ENCODE peak calls at places on chromosomes 1 and 21, in four cellular contexts. One of them, this sample, is unnamed.
A peak's percentile ranks its signal among the peaks of the same experiment; 100 is the strongest.

GRCh38 chr1:118978914-118979701 is 9.0 kb downstream of the TBX15 start:
- DNase-seq in neural progenitor cell: peak; percentile 55
- DNase-seq in ascending aorta: no peak
- DNase-seq in mammary epithelial cell: no peak
- DNase-seq in this sample: no peak

GRCh38 chr1:112904071-112904830 is 51.7 kb downstream of the SLC16A1 start:
- DNase-seq in neural progenitor cell: no peak
- DNase-seq in ascending aorta: no peak
- DNase-seq in mammary epithelial cell: peak; percentile 98
- DNase-seq in this sample: no peak

GRCh38 chr1:221961532-221962292 is 219.8 kb upstream of the DUSP10 start:
- DNase-seq in neural progenitor cell: no peak
- DNase-seq in ascending aorta: no peak
- DNase-seq in mammary epithelial cell: peak; percentile 86
- DNase-seq in this sample: peak; percentile 59

GRCh38 chr21:39088831-39089380 is 94.3 kb downstream of the PSMG1 start:
- DNase-seq in neural progenitor cell: no peak
- DNase-seq in ascending aorta: peak; percentile 71
- DNase-seq in mammary epithelial cell: peak; percentile 61
- DNase-seq in this sample: no peak

GRCh38 chr1:26410706-26411623 is at the start of gene LIN28A:
- DNase-seq in neural progenitor cell: peak; percentile 63
- DNase-seq in ascending aorta: no peak
- DNase-seq in mammary epithelial cell: no peak
- DNase-seq in this sample: no peak

GRCh38 chr1:201898992-201899391 is 10.3 kb downstream of the SHISA4 start:
- DNase-seq in neural progenitor cell: no peak
- DNase-seq in ascending aorta: no peak
- DNase-seq in mammary epithelial cell: no peak
- DNase-seq in this sample: no peak

GRCh38 chr1:16938351-16939321 is 16.9 kb downstream of the CROCC start:
- DNase-seq in neural progenitor cell: peak; percentile 69
- DNase-seq in ascending aorta: no peak
- DNase-seq in mammary epithelial cell: no peak
- DNase-seq in this sample: no peak

GRCh38 chr1:182069028-182069466 is 7.5 kb upstream of the ZNF648 start:
- DNase-seq in neural progenitor cell: peak; percentile 87
- DNase-seq in ascending aorta: no peak
- DNase-seq in mammary epithelial cell: peak; percentile 56
- DNase-seq in this sample: no peak

GRCh38 chr1:202221911-202222909 is 28.6 kb downstream of the LGR6 start:
- DNase-seq in neural progenitor cell: no peak
- DNase-seq in ascending aorta: no peak
- DNase-seq in mammary epithelial cell: peak; percentile 78
- DNase-seq in this sample: no peak

GRCh38 chr1:168637350-168637991 is 61.1 kb downstream of the XCL1 start:
- DNase-seq in neural progenitor cell: peak; percentile 76
- DNase-seq in ascending aorta: no peak
- DNase-seq in mammary epithelial cell: peak; percentile 39
- DNase-seq in this sample: no peak

GRCh38 chr1:241593186-241593585 is 47.0 kb downstream of the CHML start:
- DNase-seq in neural progenitor cell: no peak
- DNase-seq in ascending aorta: no peak
- DNase-seq in mammary epithelial cell: peak; percentile 67
- DNase-seq in this sample: no peak

GRCh38 chr1:7549277-7549676 is 221.8 kb upstream of the VAMP3 start:
- DNase-seq in neural progenitor cell: no peak
- DNase-seq in ascending aorta: no peak
- DNase-seq in mammary epithelial cell: peak; percentile 89
- DNase-seq in this sample: peak; percentile 89

GRCh38 chr21:45981641-45982255 is at the start of gene COL6A1:
- DNase-seq in neural progenitor cell: peak; percentile 88
- DNase-seq in ascending aorta: no peak
- DNase-seq in mammary epithelial cell: peak; percentile 24
- DNase-seq in this sample: no peak

GRCh38 chr21:18832950-18833349 is 429.4 kb upstream of the TMPRSS15 start:
- DNase-seq in neural progenitor cell: no peak
- DNase-seq in ascending aorta: no peak
- DNase-seq in mammary epithelial cell: peak; percentile 44
- DNase-seq in this sample: peak; percentile 23

GRCh38 chr1:58755468-58755872 is 28.4 kb downstream of the JUN start:
- DNase-seq in neural progenitor cell: no peak
- DNase-seq in ascending aorta: peak; percentile 78
- DNase-seq in mammary epithelial cell: peak; percentile 98
- DNase-seq in this sample: peak; percentile 95

GRCh38 chr1:117838911-117839310 is 90.5 kb downstream of the GDAP2 start:
- DNase-seq in neural progenitor cell: no peak
- DNase-seq in ascending aorta: no peak
- DNase-seq in mammary epithelial cell: peak; percentile 35
- DNase-seq in this sample: no peak

GRCh38 chr1:191498318-191498717 is 659.9 kb upstream of the RGS18 start:
- DNase-seq in neural progenitor cell: no peak
- DNase-seq in ascending aorta: no peak
- DNase-seq in mammary epithelial cell: peak; percentile 1
- DNase-seq in this sample: peak; percentile 57

GRCh38 chr1:56320873-56321272 is 258.5 kb downstream of the PLPP3 start:
- DNase-seq in neural progenitor cell: no peak
- DNase-seq in ascending aorta: no peak
- DNase-seq in mammary epithelial cell: no peak
- DNase-seq in this sample: no peak

GRCh38 chr1:240287722-240288121 is 196.0 kb downstream of the FMN2 start:
- DNase-seq in neural progenitor cell: no peak
- DNase-seq in ascending aorta: no peak
- DNase-seq in mammary epithelial cell: no peak
- DNase-seq in this sample: no peak

GRCh38 chr1:99771522-99771921 is 5.1 kb upstream of the FRRS1 start:
- DNase-seq in neural progenitor cell: no peak
- DNase-seq in ascending aorta: no peak
- DNase-seq in mammary epithelial cell: no peak
- DNase-seq in this sample: no peak

GRCh38 chr1:186834405-186834958 is 5.7 kb downstream of the PLA2G4A start:
- DNase-seq in neural progenitor cell: no peak
- DNase-seq in ascending aorta: no peak
- DNase-seq in mammary epithelial cell: no peak
- DNase-seq in this sample: no peak
- TF ChIP-seq CTCF in neural progenitor cell: no peak
- TF ChIP-seq CTCF in ascending aorta: no peak
- TF ChIP-seq CTCF in mammary epithelial cell: no peak
- TF ChIP-seq CTCF in this sample: no peak

GRCh38 chr1:40981702-40982448 is 2.4 kb downstream of the CTPS1 start:
- DNase-seq in neural progenitor cell: peak; percentile 6
- DNase-seq in ascending aorta: no peak
- DNase-seq in mammary epithelial cell: no peak
- DNase-seq in this sample: no peak
- H3K4me3 ChIP-seq in neural progenitor cell: peak overlapping the region; percentile 58
- H3K4me3 ChIP-seq in ascending aorta: peak overlapping the region; percentile 78
- H3K4me3 ChIP-seq in mammary epithelial cell: no peak overlapping the region
- H3K4me3 ChIP-seq in this sample: no peak overlapping the region

DNA sequence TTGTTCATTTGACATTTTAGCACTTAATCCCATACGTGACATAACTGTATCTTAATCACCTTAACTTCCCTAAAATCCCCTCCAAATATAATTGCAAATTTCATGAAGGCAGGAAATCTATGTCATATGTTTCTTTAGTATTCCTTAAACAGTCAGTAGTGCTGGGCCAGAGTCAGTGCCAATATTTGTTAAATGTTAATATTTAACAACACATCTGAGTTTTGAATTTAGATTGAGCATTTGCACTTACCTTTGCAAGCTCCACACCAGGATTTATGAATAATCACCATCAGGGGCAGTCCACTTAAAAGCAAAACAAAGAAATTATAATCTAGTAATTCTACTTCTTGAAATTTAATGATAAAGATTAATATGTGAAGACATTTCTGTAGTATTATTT is 5.3 kb downstream of the KTI12 start:
- DNase-seq in neural progenitor cell: no peak
- DNase-seq in ascending aorta: no peak
- DNase-seq in mammary epithelial cell: no peak
- DNase-seq in this sample: no peak
- H3K36me3 ChIP-seq in neural progenitor cell: no peaks in the 10 kb centered on the region
- H3K36me3 ChIP-seq in ascending aorta: peaks cover 12% of the 10 kb centered on the region
- H3K36me3 ChIP-seq in mammary epithelial cell: peaks cover 12% of the 10 kb centered on the region
- H3K36me3 ChIP-seq in this sample: no peaks in the 10 kb centered on the region

GRCh38 chr1:36344395-36344680 is 20.9 kb upstream of the EVA1B start:
- DNase-seq in neural progenitor cell: no peak
- DNase-seq in ascending aorta: no peak
- DNase-seq in mammary epithelial cell: no peak
- DNase-seq in this sample: no peak

GRCh38 chr1:36345353-36345752 is 21.9 kb upstream of the EVA1B start:
- DNase-seq in neural progenitor cell: no peak
- DNase-seq in ascending aorta: no peak
- DNase-seq in mammary epithelial cell: no peak
- DNase-seq in this sample: no peak

GRCh38 chr1:36341626-36342320 is 18.3 kb upstream of the EVA1B start:
- DNase-seq in neural progenitor cell: no peak
- DNase-seq in ascending aorta: no peak
- DNase-seq in mammary epithelial cell: no peak
- DNase-seq in this sample: no peak

GRCh38 chr1:36343651-36344394 is 20.4 kb upstream of the EVA1B start:
- DNase-seq in neural progenitor cell: no peak
- DNase-seq in ascending aorta: no peak
- DNase-seq in mammary epithelial cell: no peak
- DNase-seq in this sample: no peak

GRCh38 chr1:36342426-36343185 is 19.2 kb upstream of the EVA1B start:
- DNase-seq in neural progenitor cell: peak; percentile 62
- DNase-seq in ascending aorta: no peak
- DNase-seq in mammary epithelial cell: peak; percentile 77
- DNase-seq in this sample: no peak
- TF ChIP-seq CTCF in neural progenitor cell: peak; percentile 70
- TF ChIP-seq CTCF in ascending aorta: peak; percentile 89
- TF ChIP-seq CTCF in mammary epithelial cell: peak; percentile 77
- TF ChIP-seq CTCF in this sample: peak; percentile 89

DNA sequence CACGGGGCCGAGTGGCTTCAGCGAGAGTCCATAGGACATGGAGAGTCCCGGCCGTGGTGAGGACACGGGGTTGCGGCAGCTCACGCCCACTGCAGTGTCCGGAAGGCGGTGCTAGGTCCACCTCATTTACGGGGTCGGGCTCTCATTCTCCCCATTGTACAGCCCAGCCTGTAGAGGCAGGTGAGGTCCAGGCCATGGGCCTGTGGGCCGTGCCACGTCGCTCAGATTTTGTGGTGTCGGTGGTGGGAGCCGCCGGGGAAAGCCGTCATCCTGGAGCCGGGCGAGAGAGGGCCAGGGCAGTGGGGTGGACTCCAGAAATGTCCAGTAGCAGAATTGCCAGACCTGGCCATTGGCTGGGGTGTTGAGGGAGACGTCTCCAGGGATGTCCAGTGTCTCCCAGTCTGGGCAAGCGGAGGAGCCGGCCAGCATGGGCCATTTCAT is 59.4 kb downstream of the PRKCZ start:
- DNase-seq in neural progenitor cell: no peak
- DNase-seq in ascending aorta: no peak
- DNase-seq in mammary epithelial cell: no peak
- DNase-seq in this sample: no peak
- H3K4me3 ChIP-seq in neural progenitor cell: no peak overlapping the region
- H3K4me3 ChIP-seq in ascending aorta: no peak overlapping the region
- H3K4me3 ChIP-seq in mammary epithelial cell: no peak overlapping the region
- H3K4me3 ChIP-seq in this sample: no peak overlapping the region

GRCh38 chr21:42545745-42546144 is 32.1 kb downstream of the SLC37A1 start:
- DNase-seq in neural progenitor cell: no peak
- DNase-seq in ascending aorta: no peak
- DNase-seq in mammary epithelial cell: no peak
- DNase-seq in this sample: no peak
- H3K36me3 ChIP-seq in neural progenitor cell: no peaks in the 10 kb centered on the region
- H3K36me3 ChIP-seq in ascending aorta: peaks cover 26% of the 10 kb centered on the region
- H3K36me3 ChIP-seq in mammary epithelial cell: no peaks in the 10 kb centered on the region
- H3K36me3 ChIP-seq in this sample: no peaks in the 10 kb centered on the region

GRCh38 chr1:227901906-227902640 is 45.7 kb downstream of the WNT9A start:
- DNase-seq in neural progenitor cell: peak; percentile 41
- DNase-seq in ascending aorta: no peak
- DNase-seq in mammary epithelial cell: peak; percentile 47
- DNase-seq in this sample: no peak
- TF ChIP-seq CTCF in neural progenitor cell: peak; percentile 34
- TF ChIP-seq CTCF in ascending aorta: no peak
- TF ChIP-seq CTCF in mammary epithelial cell: peak; percentile 8
- TF ChIP-seq CTCF in this sample: no peak

GRCh38 chr1:19650416-19651140 is 6.5 kb downstream of the NBL1 start:
- DNase-seq in neural progenitor cell: no peak
- DNase-seq in ascending aorta: no peak
- DNase-seq in mammary epithelial cell: no peak
- DNase-seq in this sample: no peak
- H3K4me3 ChIP-seq in neural progenitor cell: no peak overlapping the region
- H3K4me3 ChIP-seq in ascending aorta: peak overlapping the region; percentile 25
- H3K4me3 ChIP-seq in mammary epithelial cell: no peak overlapping the region
- H3K4me3 ChIP-seq in this sample: no peak overlapping the region

GRCh38 chr1:46137901-46138300 is 5.5 kb upstream of the PIK3R3 start:
- DNase-seq in neural progenitor cell: no peak
- DNase-seq in ascending aorta: no peak
- DNase-seq in mammary epithelial cell: no peak
- DNase-seq in this sample: no peak
- H3K36me3 ChIP-seq in neural progenitor cell: no peaks in the 10 kb centered on the region
- H3K36me3 ChIP-seq in ascending aorta: no peaks in the 10 kb centered on the region
- H3K36me3 ChIP-seq in mammary epithelial cell: no peaks in the 10 kb centered on the region
- H3K36me3 ChIP-seq in this sample: no peaks in the 10 kb centered on the region

GRCh38 chr1:154812911-154813816 is 56.9 kb downstream of the KCNN3 start:
- DNase-seq in neural progenitor cell: peak; percentile 47
- DNase-seq in ascending aorta: no peak
- DNase-seq in mammary epithelial cell: peak; percentile 81
- DNase-seq in this sample: no peak
- TF ChIP-seq CTCF in neural progenitor cell: no peak
- TF ChIP-seq CTCF in ascending aorta: no peak
- TF ChIP-seq CTCF in mammary epithelial cell: no peak
- TF ChIP-seq CTCF in this sample: no peak

This sample was measured in kidney epithelial cell.